ENCODE peak calls at places on chromosomes 4 and X, in ten cellular contexts. One of them, this sample, is unnamed.

GRCh38 chrX:152899874-152900719 is 2.2 kb downstream of the ZNF185 start:
- DNase-seq in BE2C: no peak
- DNase-seq in choroid plexus epithelial cell: no peak
- DNase-seq in nephron progenitor cell: no peak
- DNase-seq in ascending aorta: no peak
- DNase-seq in GM06990: no peak
- DNase-seq in endothelial cell: no peak
- DNase-seq in Calu3: no peak
- DNase-seq in GM10248: no peak
- DNase-seq in coronary artery: no peak
- DNase-seq in this sample: no peak

GRCh38 chrX:101759000-101759399 is 99.3 kb upstream of the ARMCX2 start:
- DNase-seq in nephron progenitor cell: peak; percentile 31
- DNase-seq in GM06990: no peak
- DNase-seq in ascending aorta: no peak
- DNase-seq in BE2C: peak; percentile 15
- DNase-seq in endothelial cell: peak; percentile 45
- DNase-seq in coronary artery: no peak
- DNase-seq in GM10248: no peak
- DNase-seq in Calu3: peak; percentile 27
- DNase-seq in choroid plexus epithelial cell: peak; percentile 73
- DNase-seq in this sample: peak; percentile 46

GRCh38 chr4:131091896-131092295 is 1995.9 kb downstream of the C4orf33 start:
- DNase-seq in coronary artery: no peak
- DNase-seq in BE2C: no peak
- DNase-seq in GM06990: no peak
- DNase-seq in GM10248: no peak
- DNase-seq in Calu3: no peak
- DNase-seq in ascending aorta: no peak
- DNase-seq in endothelial cell: no peak
- DNase-seq in nephron progenitor cell: no peak
- DNase-seq in choroid plexus epithelial cell: peak; percentile 67
- DNase-seq in this sample: peak; percentile 60

GRCh38 chrX:107829880-107830279 is 4.2 kb downstream of the MID2 start:
- DNase-seq in Calu3: no peak
- DNase-seq in ascending aorta: no peak
- DNase-seq in GM06990: no peak
- DNase-seq in endothelial cell: no peak
- DNase-seq in BE2C: no peak
- DNase-seq in GM10248: no peak
- DNase-seq in coronary artery: no peak
- DNase-seq in nephron progenitor cell: no peak
- DNase-seq in choroid plexus epithelial cell: no peak
- DNase-seq in this sample: no peak

GRCh38 chr4:112266823-112267222 is 18.9 kb downstream of the TIFA start:
- DNase-seq in GM10248: no peak
- DNase-seq in Calu3: no peak
- DNase-seq in coronary artery: no peak
- DNase-seq in GM06990: no peak
- DNase-seq in nephron progenitor cell: no peak
- DNase-seq in BE2C: no peak
- DNase-seq in choroid plexus epithelial cell: peak; percentile 71
- DNase-seq in endothelial cell: no peak
- DNase-seq in ascending aorta: no peak
- DNase-seq in this sample: peak; percentile 33

GRCh38 chr4:116272336-116272735 is 813.0 kb downstream of the TRAM1L1 start:
- DNase-seq in endothelial cell: no peak
- DNase-seq in Calu3: no peak
- DNase-seq in GM06990: no peak
- DNase-seq in coronary artery: no peak
- DNase-seq in GM10248: no peak
- DNase-seq in ascending aorta: no peak
- DNase-seq in nephron progenitor cell: no peak
- DNase-seq in BE2C: no peak
- DNase-seq in choroid plexus epithelial cell: no peak
- DNase-seq in this sample: no peak

GRCh38 chr4:92600638-92601037 is 296.9 kb downstream of the GRID2 start:
- DNase-seq in GM06990: no peak
- DNase-seq in BE2C: peak; percentile 7
- DNase-seq in nephron progenitor cell: peak; percentile 3
- DNase-seq in Calu3: no peak
- DNase-seq in choroid plexus epithelial cell: no peak
- DNase-seq in ascending aorta: no peak
- DNase-seq in GM10248: no peak
- DNase-seq in endothelial cell: peak; percentile 8
- DNase-seq in coronary artery: no peak
- DNase-seq in this sample: no peak

GRCh38 chrX:1720826-1721225 is 106.0 kb downstream of the ASMT start:
- DNase-seq in coronary artery: no peak
- DNase-seq in Calu3: no peak
- DNase-seq in choroid plexus epithelial cell: no peak
- DNase-seq in ascending aorta: no peak
- DNase-seq in GM10248: no peak
- DNase-seq in GM06990: no peak
- DNase-seq in nephron progenitor cell: no peak
- DNase-seq in endothelial cell: no peak
- DNase-seq in BE2C: no peak
- DNase-seq in this sample: no peak

GRCh38 chrX:21745756-21746155 is 12.2 kb downstream of the SMPX start:
- DNase-seq in coronary artery: no peak
- DNase-seq in choroid plexus epithelial cell: peak; percentile 58
- DNase-seq in Calu3: peak; percentile 53
- DNase-seq in BE2C: peak; percentile 47
- DNase-seq in nephron progenitor cell: peak; percentile 52
- DNase-seq in endothelial cell: peak; percentile 21
- DNase-seq in ascending aorta: no peak
- DNase-seq in GM06990: no peak
- DNase-seq in GM10248: peak; percentile 11
- DNase-seq in this sample: peak; percentile 47

GRCh38 chr4:128812360-128812958 is 3.0 kb downstream of the JADE1 start:
- DNase-seq in GM10248: peak; percentile 40
- DNase-seq in endothelial cell: peak; percentile 59
- DNase-seq in choroid plexus epithelial cell: peak; percentile 83
- DNase-seq in ascending aorta: no peak
- DNase-seq in coronary artery: peak; percentile 85
- DNase-seq in GM06990: no peak
- DNase-seq in nephron progenitor cell: no peak
- DNase-seq in BE2C: peak; percentile 48
- DNase-seq in Calu3: peak; percentile 34
- DNase-seq in this sample: peak; percentile 66

GRCh38 chrX:54030329-54030728 is 13.9 kb downstream of the PHF8 start:
- DNase-seq in GM06990: no peak
- DNase-seq in coronary artery: no peak
- DNase-seq in endothelial cell: no peak
- DNase-seq in GM10248: no peak
- DNase-seq in BE2C: no peak
- DNase-seq in nephron progenitor cell: no peak
- DNase-seq in Calu3: no peak
- DNase-seq in ascending aorta: no peak
- DNase-seq in choroid plexus epithelial cell: no peak
- DNase-seq in this sample: no peak

GRCh38 chrX:154780968-154781367 is 18.3 kb downstream of the DKC1 start:
- DNase-seq in ascending aorta: no peak
- DNase-seq in choroid plexus epithelial cell: no peak
- DNase-seq in GM06990: no peak
- DNase-seq in endothelial cell: no peak
- DNase-seq in GM10248: no peak
- DNase-seq in BE2C: no peak
- DNase-seq in coronary artery: no peak
- DNase-seq in Calu3: no peak
- DNase-seq in nephron progenitor cell: no peak
- DNase-seq in this sample: no peak

GRCh38 chr4:92050875-92051274 is 252.9 kb upstream of the GRID2 start:
- DNase-seq in coronary artery: no peak
- DNase-seq in BE2C: no peak
- DNase-seq in Calu3: no peak
- DNase-seq in ascending aorta: no peak
- DNase-seq in GM10248: no peak
- DNase-seq in endothelial cell: no peak
- DNase-seq in choroid plexus epithelial cell: no peak
- DNase-seq in GM06990: no peak
- DNase-seq in nephron progenitor cell: no peak
- DNase-seq in this sample: no peak

GRCh38 chrX:44459501-44459900 is 83.2 kb downstream of the FUNDC1 start:
- DNase-seq in choroid plexus epithelial cell: no peak
- DNase-seq in Calu3: peak; percentile 21
- DNase-seq in nephron progenitor cell: no peak
- DNase-seq in GM10248: no peak
- DNase-seq in endothelial cell: no peak
- DNase-seq in BE2C: no peak
- DNase-seq in GM06990: no peak
- DNase-seq in coronary artery: no peak
- DNase-seq in ascending aorta: no peak
- DNase-seq in this sample: peak; percentile 66

GRCh38 chr4:70714061-70714468 is 7.7 kb upstream of the RUFY3 start:
- DNase-seq in GM06990: no peak
- DNase-seq in BE2C: no peak
- DNase-seq in coronary artery: no peak
- DNase-seq in ascending aorta: no peak
- DNase-seq in choroid plexus epithelial cell: peak; percentile 21
- DNase-seq in Calu3: no peak
- DNase-seq in nephron progenitor cell: no peak
- DNase-seq in GM10248: no peak
- DNase-seq in endothelial cell: no peak
- DNase-seq in this sample: peak; percentile 51

GRCh38 chrX:16946971-16947562 is 609 bp downstream of the REPS2 start:
- DNase-seq in ascending aorta: no peak
- DNase-seq in choroid plexus epithelial cell: no peak
- DNase-seq in GM10248: peak; percentile 18
- DNase-seq in endothelial cell: no peak
- DNase-seq in BE2C: no peak
- DNase-seq in GM06990: peak; percentile 9
- DNase-seq in coronary artery: no peak
- DNase-seq in Calu3: peak; percentile 14
- DNase-seq in nephron progenitor cell: peak; percentile 35
- DNase-seq in this sample: no peak

GRCh38 chrX:16950423-16950822 is 4.0 kb downstream of the REPS2 start:
- DNase-seq in ascending aorta: no peak
- DNase-seq in choroid plexus epithelial cell: no peak
- DNase-seq in Calu3: no peak
- DNase-seq in endothelial cell: no peak
- DNase-seq in BE2C: no peak
- DNase-seq in GM10248: no peak
- DNase-seq in coronary artery: no peak
- DNase-seq in GM06990: no peak
- DNase-seq in nephron progenitor cell: no peak
- DNase-seq in this sample: no peak

GRCh38 chrX:16946361-16946964 is at the start of gene REPS2:
- DNase-seq in endothelial cell: peak; percentile 70
- DNase-seq in GM06990: peak; percentile 75
- DNase-seq in choroid plexus epithelial cell: peak; percentile 56
- DNase-seq in BE2C: peak; percentile 86
- DNase-seq in ascending aorta: peak; percentile 53
- DNase-seq in Calu3: peak; percentile 87
- DNase-seq in nephron progenitor cell: peak; percentile 94
- DNase-seq in coronary artery: no peak
- DNase-seq in GM10248: peak; percentile 83
- DNase-seq in this sample: peak; percentile 79
- TF ChIP-seq CTCF in endothelial cell: no peak
- TF ChIP-seq CTCF in GM06990: no peak
- TF ChIP-seq CTCF in choroid plexus epithelial cell: no peak
- TF ChIP-seq CTCF in BE2C: no peak
- TF ChIP-seq CTCF in ascending aorta: no peak
- TF ChIP-seq CTCF in Calu3: no peak
- TF ChIP-seq CTCF in nephron progenitor cell: no peak
- TF ChIP-seq CTCF in coronary artery: no peak
- TF ChIP-seq CTCF in GM10248: peak; percentile 18
- TF ChIP-seq CTCF in this sample: no peak

GRCh38 chr4:3768842-3769641 is 2.9 kb downstream of the ADRA2C start:
- DNase-seq in Calu3: no peak
- DNase-seq in BE2C: peak; percentile 91
- DNase-seq in ascending aorta: no peak
- DNase-seq in GM06990: no peak
- DNase-seq in endothelial cell: no peak
- DNase-seq in nephron progenitor cell: peak; percentile 39
- DNase-seq in GM10248: no peak
- DNase-seq in choroid plexus epithelial cell: no peak
- DNase-seq in coronary artery: no peak
- DNase-seq in this sample: no peak

GRCh38 chr4:3766207-3766790 is at the start of gene ADRA2C:
- DNase-seq in coronary artery: no peak
- DNase-seq in Calu3: peak; percentile 46
- DNase-seq in endothelial cell: peak; percentile 32
- DNase-seq in GM06990: no peak
- DNase-seq in GM10248: no peak
- DNase-seq in choroid plexus epithelial cell: peak; percentile 6
- DNase-seq in nephron progenitor cell: peak; percentile 64
- DNase-seq in ascending aorta: no peak
- DNase-seq in BE2C: peak; percentile 67
- DNase-seq in this sample: no peak

GRCh38 chr4:3767569-3768288 is 1.5 kb downstream of the ADRA2C start:
- DNase-seq in coronary artery: no peak
- DNase-seq in Calu3: peak; percentile 35
- DNase-seq in choroid plexus epithelial cell: peak; percentile 10
- DNase-seq in BE2C: peak; percentile 73
- DNase-seq in GM10248: no peak
- DNase-seq in nephron progenitor cell: peak; percentile 59
- DNase-seq in ascending aorta: no peak
- DNase-seq in GM06990: no peak
- DNase-seq in endothelial cell: peak; percentile 53
- DNase-seq in this sample: no peak

GRCh38 chr4:3765271-3766206 is 646 bp upstream of the ADRA2C start:
- DNase-seq in BE2C: peak; percentile 81
- DNase-seq in GM10248: no peak
- DNase-seq in nephron progenitor cell: peak; percentile 80
- DNase-seq in ascending aorta: no peak
- DNase-seq in coronary artery: no peak
- DNase-seq in endothelial cell: peak; percentile 65
- DNase-seq in choroid plexus epithelial cell: peak; percentile 43
- DNase-seq in Calu3: peak; percentile 57
- DNase-seq in GM06990: no peak
- DNase-seq in this sample: peak; percentile 34

GRCh38 chr4:3766791-3767561 is 791 bp downstream of the ADRA2C start:
- DNase-seq in Calu3: no peak
- DNase-seq in GM06990: no peak
- DNase-seq in BE2C: peak; percentile 83
- DNase-seq in GM10248: no peak
- DNase-seq in coronary artery: no peak
- DNase-seq in ascending aorta: no peak
- DNase-seq in endothelial cell: peak; percentile 50
- DNase-seq in nephron progenitor cell: peak; percentile 64
- DNase-seq in choroid plexus epithelial cell: peak; percentile 2
- DNase-seq in this sample: no peak
- TF ChIP-seq CTCF in Calu3: no peak
- TF ChIP-seq CTCF in GM06990: no peak
- TF ChIP-seq CTCF in BE2C: peak; percentile 50
- TF ChIP-seq CTCF in GM10248: no peak
- TF ChIP-seq CTCF in coronary artery: no peak
- TF ChIP-seq CTCF in ascending aorta: no peak
- TF ChIP-seq CTCF in endothelial cell: no peak
- TF ChIP-seq CTCF in nephron progenitor cell: no peak
- TF ChIP-seq CTCF in choroid plexus epithelial cell: no peak
- TF ChIP-seq CTCF in this sample: no peak

GRCh38 chr4:140052050-140052449 is 101.9 kb downstream of the MAML3 start:
- DNase-seq in GM06990: no peak
- DNase-seq in Calu3: peak; percentile 42
- DNase-seq in coronary artery: no peak
- DNase-seq in choroid plexus epithelial cell: peak; percentile 75
- DNase-seq in BE2C: peak; percentile 68
- DNase-seq in nephron progenitor cell: no peak
- DNase-seq in endothelial cell: peak; percentile 15
- DNase-seq in GM10248: peak; percentile 18
- DNase-seq in ascending aorta: no peak
- DNase-seq in this sample: peak; percentile 47
- TF ChIP-seq CTCF in GM06990: peak; percentile 62
- TF ChIP-seq CTCF in Calu3: no peak
- TF ChIP-seq CTCF in coronary artery: peak; percentile 22
- TF ChIP-seq CTCF in choroid plexus epithelial cell: peak; percentile 87
- TF ChIP-seq CTCF in BE2C: peak; percentile 85
- TF ChIP-seq CTCF in nephron progenitor cell: peak; percentile 29
- TF ChIP-seq CTCF in endothelial cell: no peak
- TF ChIP-seq CTCF in GM10248: peak; percentile 53
- TF ChIP-seq CTCF in ascending aorta: no peak
- TF ChIP-seq CTCF in this sample: peak; percentile 57

GRCh38 chrX:111823068-111823467 is 52.9 kb upstream of the TRPC5OS start:
- DNase-seq in BE2C: peak; percentile 34
- DNase-seq in GM10248: peak; percentile 18
- DNase-seq in ascending aorta: no peak
- DNase-seq in choroid plexus epithelial cell: peak; percentile 4
- DNase-seq in Calu3: peak; percentile 56
- DNase-seq in coronary artery: no peak
- DNase-seq in GM06990: peak; percentile 1
- DNase-seq in endothelial cell: peak; percentile 47
- DNase-seq in nephron progenitor cell: peak; percentile 53
- DNase-seq in this sample: peak; percentile 14
- TF ChIP-seq CTCF in BE2C: peak; percentile 71
- TF ChIP-seq CTCF in GM10248: no peak
- TF ChIP-seq CTCF in ascending aorta: no peak
- TF ChIP-seq CTCF in choroid plexus epithelial cell: peak; percentile 24
- TF ChIP-seq CTCF in Calu3: peak; percentile 64
- TF ChIP-seq CTCF in coronary artery: no peak
- TF ChIP-seq CTCF in GM06990: peak; percentile 59
- TF ChIP-seq CTCF in endothelial cell: peak; percentile 52
- TF ChIP-seq CTCF in nephron progenitor cell: peak; percentile 65
- TF ChIP-seq CTCF in this sample: peak; percentile 42